ENCODE peak calls at places on chromosome 17, in nine cellular contexts. One of them, this sample, is unnamed.
A peak's percentile ranks its signal among the peaks of the same experiment; 100 is the strongest.

GRCh38 chr17:34443832-34444469 is 80.9 kb upstream of the CCL1 start:
- DNase-seq in activated effector memory CD4-positive, alpha-beta T cell treated with Interleukin-2 at 50 U/mL for 16 hours: no peak
- DNase-seq in endothelial cell: peak; percentile 53
- DNase-seq in MV-4-11: no peak
- DNase-seq in T-helper 9 cell: no peak
- DNase-seq in HEK293T: no peak
- DNase-seq in Caco-2: peak; percentile 55
- DNase-seq in GM12891: no peak
- DNase-seq in lung: no peak
- DNase-seq in this sample: no peak

GRCh38 chr17:27315322-27315721 is 21.4 kb downstream of the WSB1 start:
- DNase-seq in activated effector memory CD4-positive, alpha-beta T cell treated with Interleukin-2 at 50 U/mL for 16 hours: no peak
- DNase-seq in endothelial cell: no peak
- DNase-seq in MV-4-11: no peak
- DNase-seq in T-helper 9 cell: no peak
- DNase-seq in HEK293T: peak; percentile 49
- DNase-seq in Caco-2: no peak
- DNase-seq in GM12891: no peak
- DNase-seq in lung: peak; percentile 68
- DNase-seq in this sample: no peak

GRCh38 chr17:41710472-41711090 is 1.6 kb upstream of the GAST start:
- DNase-seq in activated effector memory CD4-positive, alpha-beta T cell treated with Interleukin-2 at 50 U/mL for 16 hours: no peak
- DNase-seq in endothelial cell: no peak
- DNase-seq in MV-4-11: peak; percentile 54
- DNase-seq in T-helper 9 cell: no peak
- DNase-seq in HEK293T: no peak
- DNase-seq in Caco-2: no peak
- DNase-seq in GM12891: no peak
- DNase-seq in lung: no peak
- DNase-seq in this sample: no peak

GRCh38 chr17:45091778-45092425 is 30.8 kb downstream of the NMT1 start:
- DNase-seq in activated effector memory CD4-positive, alpha-beta T cell treated with Interleukin-2 at 50 U/mL for 16 hours: no peak
- DNase-seq in endothelial cell: no peak
- DNase-seq in MV-4-11: no peak
- DNase-seq in T-helper 9 cell: no peak
- DNase-seq in HEK293T: no peak
- DNase-seq in Caco-2: no peak
- DNase-seq in GM12891: no peak
- DNase-seq in lung: no peak
- DNase-seq in this sample: no peak

GRCh38 chr17:50501054-50501453 is 7.2 kb upstream of the MYCBPAP start:
- DNase-seq in activated effector memory CD4-positive, alpha-beta T cell treated with Interleukin-2 at 50 U/mL for 16 hours: no peak
- DNase-seq in endothelial cell: no peak
- DNase-seq in MV-4-11: no peak
- DNase-seq in T-helper 9 cell: no peak
- DNase-seq in HEK293T: no peak
- DNase-seq in Caco-2: peak; percentile 71
- DNase-seq in GM12891: no peak
- DNase-seq in lung: no peak
- DNase-seq in this sample: no peak

GRCh38 chr17:68783861-68784260 is 171.3 kb downstream of the ABCA8 start:
- DNase-seq in activated effector memory CD4-positive, alpha-beta T cell treated with Interleukin-2 at 50 U/mL for 16 hours: no peak
- DNase-seq in endothelial cell: no peak
- DNase-seq in MV-4-11: no peak
- DNase-seq in T-helper 9 cell: no peak
- DNase-seq in HEK293T: no peak
- DNase-seq in Caco-2: no peak
- DNase-seq in GM12891: no peak
- DNase-seq in lung: no peak
- DNase-seq in this sample: no peak

GRCh38 chr17:68391561-68392268 is 65.6 kb downstream of the WIPI1 start:
- DNase-seq in activated effector memory CD4-positive, alpha-beta T cell treated with Interleukin-2 at 50 U/mL for 16 hours: no peak
- DNase-seq in endothelial cell: no peak
- DNase-seq in MV-4-11: no peak
- DNase-seq in T-helper 9 cell: no peak
- DNase-seq in HEK293T: no peak
- DNase-seq in Caco-2: no peak
- DNase-seq in GM12891: no peak
- DNase-seq in lung: peak; percentile 22
- DNase-seq in this sample: no peak

GRCh38 chr17:82031303-82031884 is at the start of gene RAC3:
- DNase-seq in activated effector memory CD4-positive, alpha-beta T cell treated with Interleukin-2 at 50 U/mL for 16 hours: no peak
- DNase-seq in endothelial cell: no peak
- DNase-seq in MV-4-11: no peak
- DNase-seq in T-helper 9 cell: no peak
- DNase-seq in HEK293T: peak; percentile 78
- DNase-seq in Caco-2: peak; percentile 72
- DNase-seq in GM12891: peak; percentile 73
- DNase-seq in lung: no peak
- DNase-seq in this sample: no peak

GRCh38 chr17:66952681-66953638 is 11.5 kb upstream of the CACNG4 start:
- DNase-seq in activated effector memory CD4-positive, alpha-beta T cell treated with Interleukin-2 at 50 U/mL for 16 hours: no peak
- DNase-seq in endothelial cell: no peak
- DNase-seq in MV-4-11: no peak
- DNase-seq in T-helper 9 cell: no peak
- DNase-seq in HEK293T: no peak
- DNase-seq in Caco-2: peak; percentile 70
- DNase-seq in GM12891: no peak
- DNase-seq in lung: no peak
- DNase-seq in this sample: no peak

This sample was measured in germinal center.